ENCODE peak calls at places on chromosomes 1 and 21, in nine cellular contexts. H is body of pancreas, V is prostate gland, F is transverse colon, W is heart left ventricle, X is ovary, Z is gastrocnemius medialis, E is uterus, A is GM12892. L is an unnamed sample.

GRCh38 chr1:226100436-226101347 is 38.2 kb downstream of the H3-3A start:
- DNase-seq in H (peak), V (no peak), F (peak), W (peak), X (peak), Z (no peak), E (no peak), A (peak), L (no peak)

GRCh38 chr1:30856260-30856790 is 52.2 kb downstream of the SDC3 start:
- DNase-seq in H (no peak), V (no peak), F (no peak), W (no peak), X (no peak), Z (no peak), E (no peak), A (no peak), L (no peak)

GRCh38 chr1:82110366-82111254 is 309.9 kb downstream of the ADGRL2 start:
- DNase-seq in H (no peak), V (no peak), F (no peak), W (no peak), X (no peak), Z (no peak), E (no peak), A (no peak), L (no peak)

GRCh38 chr1:185652348-185652747 is 81.8 kb upstream of the HMCN1 start:
- DNase-seq in H (no peak), V (no peak), F (no peak), W (no peak), X (no peak), Z (no peak), E (no peak), A (no peak), L (no peak)

GRCh38 chr1:35298464-35298863 is 30.0 kb downstream of the ZMYM4 start:
- DNase-seq in H (no peak), V (peak), F (no peak), W (peak), X (no peak), Z (no peak), E (no peak), A (peak), L (no peak)

GRCh38 chr1:25570798-25571521 is 27.6 kb downstream of the LDLRAP1 start:
- DNase-seq in H (no peak), V (no peak), F (no peak), W (no peak), X (no peak), Z (no peak), E (no peak), A (no peak), L (no peak)

GRCh38 chr1:178310685-178311105 is 186.1 kb downstream of the CLEC20A start:
- DNase-seq in H (peak), V (peak), F (no peak), W (no peak), X (no peak), Z (no peak), E (no peak), A (no peak), L (peak)

GRCh38 chr21:42546433-42546832 is 32.8 kb downstream of the SLC37A1 start:
- DNase-seq in H (no peak), V (peak), F (no peak), W (no peak), X (peak), Z (no peak), E (no peak), A (no peak), L (no peak)

GRCh38 chr1:244654284-244655038 is 1.5 kb downstream of the DESI2 start:
- DNase-seq in H (no peak), V (no peak), F (no peak), W (no peak), X (no peak), Z (no peak), E (no peak), A (no peak), L (no peak)

GRCh38 chr1:47181095-47181954 is 8.5 kb downstream of the PDZK1IP1 start:
- DNase-seq in H (no peak), V (no peak), F (no peak), W (no peak), X (no peak), Z (no peak), E (no peak), A (no peak), L (no peak)

GRCh38 chr1:156584813-156585212 is 5.3 kb downstream of the TTC24 start:
- DNase-seq in H (no peak), V (no peak), F (no peak), W (no peak), X (no peak), Z (no peak), E (no peak), A (no peak), L (no peak)

GRCh38 chr1:67053535-67053784 is 488 bp downstream of the SLC35D1 start:
- DNase-seq in H (peak), V (peak), F (peak), W (peak), X (no peak), Z (peak), E (peak), A (no peak), L (peak)

GRCh38 chr1:91579658-91580228 is 79.1 kb downstream of the CDC7 start:
- DNase-seq in H (no peak), V (no peak), F (no peak), W (no peak), X (no peak), Z (no peak), E (no peak), A (no peak), L (no peak)

GRCh38 chr1:39275836-39276507 is 71.5 kb downstream of the MACF1 start:
- DNase-seq in H (no peak), V (no peak), F (no peak), W (no peak), X (no peak), Z (no peak), E (no peak), A (no peak), L (no peak)

GRCh38 chr1:157099633-157100009 is at the start of gene ETV3L:
- DNase-seq in H (no peak), V (no peak), F (no peak), W (no peak), X (no peak), Z (no peak), E (no peak), A (no peak), L (no peak)

GRCh38 chr1:10173582-10173981 is 36.8 kb upstream of the KIF1B start:
- DNase-seq in H (no peak), V (no peak), F (no peak), W (no peak), X (no peak), Z (no peak), E (no peak), A (no peak), L (no peak)

GRCh38 chr1:198220428-198220827 is 63.6 kb downstream of the NEK7 start:
- DNase-seq in H (no peak), V (no peak), F (no peak), W (no peak), X (no peak), Z (no peak), E (no peak), A (no peak), L (no peak)

GRCh38 chr1:53135735-53136114 is 6.7 kb downstream of the SLC1A7 start:
- DNase-seq in H (no peak), V (no peak), F (peak), W (no peak), X (no peak), Z (no peak), E (no peak), A (no peak), L (no peak)

GRCh38 chr1:243440406-243440805 is 184.6 kb downstream of the SDCCAG8 start:
- DNase-seq in H (no peak), V (no peak), F (no peak), W (no peak), X (no peak), Z (no peak), E (no peak), A (no peak), L (no peak)

GRCh38 chr21:45618287-45618686 is 25.2 kb upstream of the PCBP3 start:
- DNase-seq in H (no peak), V (no peak), F (no peak), W (no peak), X (no peak), Z (no peak), E (no peak), A (no peak), L (no peak)

GRCh38 chr1:180201451-180202200 is 28.4 kb upstream of the LHX4 start:
- DNase-seq in H (no peak), V (no peak), F (no peak), W (no peak), X (no peak), Z (no peak), E (no peak), A (no peak), L (no peak)

DNA sequence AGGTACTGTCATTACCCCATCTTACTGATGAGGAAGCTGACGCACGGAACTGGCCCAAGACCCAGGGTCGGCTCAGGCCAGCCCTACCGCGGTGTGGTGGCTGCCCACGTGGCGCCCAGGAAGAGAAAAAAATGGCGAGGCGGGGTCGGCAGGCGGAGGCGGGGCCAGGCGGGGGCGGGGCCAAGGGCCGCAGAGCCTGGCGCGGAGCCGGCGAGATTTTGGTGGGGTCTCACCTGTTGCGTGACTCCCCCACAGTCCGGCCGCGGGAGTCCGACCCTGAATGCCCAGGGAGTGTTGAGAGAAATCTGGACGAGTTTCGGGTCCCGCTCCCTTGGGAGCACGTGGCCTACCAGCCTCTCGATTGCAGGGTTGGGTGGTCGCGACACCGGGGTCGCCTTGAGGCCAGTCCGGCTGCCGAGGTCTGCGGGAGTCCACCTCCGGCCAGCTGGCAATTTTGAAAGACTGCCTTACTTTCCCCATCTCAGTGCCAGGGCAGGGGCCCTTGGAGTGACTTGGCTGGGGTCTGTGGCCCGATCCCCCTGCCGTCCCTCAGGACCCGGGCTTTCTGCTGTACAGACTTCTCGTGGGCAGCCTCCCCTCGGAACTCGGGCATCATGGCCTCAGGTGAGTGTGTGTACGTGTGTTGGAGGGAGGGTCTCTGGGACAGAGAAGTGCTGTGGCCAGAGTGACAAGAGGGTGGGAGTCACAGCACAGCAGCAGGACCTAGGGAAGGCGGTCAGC is at the start of gene AMPD2:
- DNase-seq in H (peak), V (peak), F (peak), W (peak), X (peak), Z (peak), E (peak), A (peak), L (peak)
- TF ChIP-seq POLR2A in H (no peak), V (peak), F (peak), W (no peak), X (peak), Z (no peak), E (peak), A (peak), L (peak)

DNA sequence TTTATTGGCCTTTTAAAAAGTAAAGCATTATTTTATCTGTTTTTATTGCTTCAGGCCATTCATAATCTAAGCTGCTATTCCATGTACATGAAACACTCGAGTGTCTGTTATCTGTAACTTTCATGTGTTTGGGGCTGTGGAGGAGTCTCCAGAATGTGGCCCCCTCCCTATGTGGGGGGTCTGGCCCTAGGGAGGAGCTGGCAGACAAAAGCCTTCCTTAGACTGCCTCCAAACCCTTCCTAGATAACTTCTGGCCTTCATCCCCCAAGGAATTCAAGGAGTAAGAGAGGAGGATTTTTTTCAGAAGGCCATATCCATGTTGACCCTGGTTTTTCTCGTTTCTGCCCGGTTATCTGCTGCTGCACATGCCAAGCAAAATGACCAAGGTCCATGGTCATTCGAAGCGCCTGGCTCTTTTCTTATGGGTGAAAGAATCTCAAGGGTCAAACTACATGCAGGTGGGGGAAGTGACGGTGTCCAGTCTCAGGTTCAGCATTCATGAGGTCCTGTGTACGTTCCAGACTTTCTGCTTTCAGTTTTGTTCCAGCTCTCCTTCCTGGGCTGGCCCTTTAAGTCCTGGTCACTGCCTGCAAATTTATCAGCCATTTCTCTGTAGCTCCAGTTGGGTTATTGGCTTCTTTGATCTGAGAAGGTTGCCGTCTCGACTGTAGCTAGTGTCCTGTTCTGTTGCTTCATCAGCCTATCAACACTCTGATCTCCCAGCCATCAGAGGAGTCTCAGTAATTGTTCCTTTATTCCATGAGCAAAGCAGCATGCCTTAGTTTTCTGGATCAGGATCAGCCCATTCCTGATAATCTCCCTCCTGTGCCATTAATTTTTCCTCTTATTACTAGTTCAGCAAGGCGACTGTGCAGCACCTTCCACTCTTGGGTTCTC is 8.4 kb downstream of the TENT5C start:
- DNase-seq in H (no peak), V (no peak), F (no peak), W (no peak), X (no peak), Z (no peak), E (peak), A (no peak), L (no peak)
- TF ChIP-seq POLR2A in H (no peak), V (no peak), F (no peak), W (no peak), X (no peak), Z (no peak), E (no peak), A (no peak), L (no peak)

GRCh38 chr1:155171836-155172731 is 1.0 kb downstream of the KRTCAP2 start:
- DNase-seq in H (no peak), V (no peak), F (no peak), W (no peak), X (no peak), Z (no peak), E (no peak), A (no peak), L (no peak)

GRCh38 chr1:155170806-155171205 is 2.3 kb downstream of the KRTCAP2 start:
- DNase-seq in H (peak), V (no peak), F (no peak), W (no peak), X (no peak), Z (no peak), E (no peak), A (no peak), L (no peak)

GRCh38 chr1:155174334-155175280 is 958 bp downstream of the TRIM46 start:
- DNase-seq in H (peak), V (no peak), F (peak), W (no peak), X (no peak), Z (no peak), E (no peak), A (no peak), L (no peak)

GRCh38 chr1:155173478-155174333 is at the start of gene TRIM46:
- DNase-seq in H (peak), V (no peak), F (peak), W (no peak), X (no peak), Z (no peak), E (no peak), A (peak), L (peak)

DNA sequence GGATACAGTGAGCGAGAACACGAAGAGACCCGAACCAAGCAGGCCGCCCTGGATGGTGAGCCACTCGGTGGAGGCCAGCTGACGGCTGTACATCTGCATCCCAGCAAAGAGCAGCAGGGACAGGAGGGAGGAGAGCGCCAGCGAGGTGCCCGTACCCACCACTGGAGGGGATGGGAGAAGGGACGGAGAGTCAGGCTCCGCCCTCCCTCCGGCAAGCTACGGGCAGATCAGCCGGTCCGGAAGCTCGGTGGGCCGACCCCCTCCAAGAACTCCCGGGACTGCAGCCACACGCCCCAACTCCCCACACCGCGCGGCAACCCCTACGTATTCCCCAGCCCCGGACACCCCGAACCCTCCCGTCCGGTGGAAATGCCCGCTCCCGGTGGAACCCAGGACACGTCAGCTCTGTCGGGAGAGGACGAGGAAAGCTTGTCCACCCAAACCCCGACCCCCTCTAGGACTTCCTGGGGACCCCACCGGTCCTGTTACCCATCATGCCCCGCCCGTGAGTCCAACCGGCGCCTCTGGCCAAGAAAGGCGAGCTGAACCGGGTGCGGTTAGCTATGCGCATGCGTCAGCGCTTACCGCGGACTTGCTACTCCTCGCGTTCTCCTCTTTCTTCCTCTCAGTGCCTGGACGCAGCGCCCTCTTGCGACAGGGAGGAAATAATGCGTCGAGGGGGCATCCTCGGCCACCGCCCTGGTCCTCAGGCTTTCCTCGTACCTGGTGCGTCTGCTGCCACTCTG is at the start of gene KRTCAP2:
- DNase-seq in H (peak), V (peak), F (peak), W (peak), X (peak), Z (peak), E (peak), A (peak), L (peak)
- TF ChIP-seq POLR2A in H (no peak), V (peak), F (peak), W (peak), X (peak), Z (peak), E (peak), A (peak), L (peak)

GRCh38 chr21:14215971-14216621 is at the start of gene RBM11:
- DNase-seq in H (peak), V (peak), F (peak), W (peak), X (peak), Z (peak), E (peak), A (peak), L (no peak)
- TF ChIP-seq POLR2A in H (no peak), V (no peak), F (no peak), W (no peak), X (peak), Z (no peak), E (peak), A (no peak), L (no peak)

GRCh38 chr1:212607924-212608208 is 695 bp upstream of the ATF3 start:
- DNase-seq in H (no peak), V (no peak), F (no peak), W (no peak), X (no peak), Z (no peak), E (no peak), A (peak), L (no peak)

GRCh38 chr1:212605441-212605976 is 3.1 kb upstream of the ATF3 start:
- DNase-seq in H (no peak), V (peak), F (no peak), W (no peak), X (no peak), Z (no peak), E (no peak), A (no peak), L (no peak)

GRCh38 chr1:212606042-212606733 is 2.4 kb upstream of the ATF3 start:
- DNase-seq in H (no peak), V (no peak), F (no peak), W (no peak), X (no peak), Z (no peak), E (no peak), A (no peak), L (no peak)

GRCh38 chr1:212607206-212607923 is 1.2 kb upstream of the ATF3 start:
- DNase-seq in H (peak), V (peak), F (peak), W (peak), X (peak), Z (no peak), E (peak), A (peak), L (no peak)

GRCh38 chr1:212606734-212607205 is 1.8 kb upstream of the ATF3 start:
- DNase-seq in H (peak), V (peak), F (peak), W (peak), X (peak), Z (no peak), E (peak), A (peak), L (no peak)
- TF ChIP-seq POLR2A in H (peak), V (peak), F (peak), W (no peak), X (no peak), Z (peak), E (peak), A (no peak), L (no peak)

DNA sequence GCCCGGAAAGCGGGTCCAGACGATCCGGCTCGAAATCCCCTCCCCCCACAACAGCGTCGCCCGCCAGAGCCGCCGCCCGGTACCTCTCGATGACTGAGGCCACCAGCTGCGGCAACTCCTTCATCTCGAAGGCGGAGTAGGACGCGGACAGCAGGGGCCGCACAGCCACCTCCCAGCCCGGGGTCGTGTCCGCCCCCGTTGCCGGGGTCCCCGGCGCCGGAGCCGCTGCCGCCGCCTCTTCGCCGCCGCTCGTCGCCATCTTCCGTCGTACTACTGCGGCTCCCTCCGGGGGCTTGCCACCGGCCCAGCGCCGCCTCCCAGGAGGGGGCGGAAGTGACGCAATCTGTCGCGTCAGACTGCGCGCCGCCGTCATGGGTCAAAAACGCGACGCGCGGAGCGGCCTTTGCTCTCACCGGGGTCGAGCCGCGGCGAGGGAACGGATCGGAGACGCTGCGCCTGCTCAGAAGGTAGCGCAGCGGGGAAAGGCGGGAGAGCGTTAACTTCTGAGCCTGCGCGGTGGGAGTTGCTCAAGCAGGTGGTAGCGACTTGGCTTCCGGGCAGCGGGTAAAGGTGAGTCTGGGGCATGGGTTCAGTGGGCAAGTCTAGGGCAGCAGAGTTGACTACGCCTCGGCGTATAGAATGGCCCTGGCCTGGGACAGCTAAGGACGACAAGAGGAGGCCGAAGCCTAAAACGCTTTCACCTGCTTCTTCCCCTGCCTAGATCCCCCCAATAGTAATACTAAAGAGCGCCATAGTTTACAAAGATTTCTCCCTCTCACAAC is at the start of gene UBR4:
- DNase-seq in H (peak), V (peak), F (peak), W (peak), X (peak), Z (peak), E (peak), A (peak), L (peak)
- TF ChIP-seq POLR2A in H (peak), V (peak), F (peak), W (peak), X (peak), Z (peak), E (peak), A (peak), L (peak)

L was measured in H54.